ENCODE peak calls at places on chromosome 9, in six cellular contexts. One of them, this sample, is unnamed.

GRCh38 chr9:136587944-136588662 is 42.3 kb upstream of the NOTCH1 start:
- DNase-seq in effector CD4-positive, alpha-beta T cell: no peak
- DNase-seq in heart right ventricle: peak
- DNase-seq in activated T-cell treated with anti-CD3 and anti-CD28 coated beads, Interleukin-2, amount 50 U/mL, for 24 hours: no peak
- DNase-seq in endothelial cell: peak
- DNase-seq in cardiac fibroblast: peak
- DNase-seq in this sample: peak

GRCh38 chr9:33287087-33287490 is 3.2 kb upstream of the NFX1 start:
- DNase-seq in effector CD4-positive, alpha-beta T cell: peak
- DNase-seq in heart right ventricle: peak
- DNase-seq in activated T-cell treated with anti-CD3 and anti-CD28 coated beads, Interleukin-2, amount 50 U/mL, for 24 hours: peak
- DNase-seq in endothelial cell: peak
- DNase-seq in cardiac fibroblast: peak
- DNase-seq in this sample: peak

GRCh38 chr9:14248149-14248548 is 65.8 kb downstream of the NFIB start:
- DNase-seq in effector CD4-positive, alpha-beta T cell: no peak
- DNase-seq in heart right ventricle: no peak
- DNase-seq in activated T-cell treated with anti-CD3 and anti-CD28 coated beads, Interleukin-2, amount 50 U/mL, for 24 hours: no peak
- DNase-seq in endothelial cell: no peak
- DNase-seq in cardiac fibroblast: no peak
- DNase-seq in this sample: no peak

GRCh38 chr9:706606-707451 is 134.7 kb upstream of the DMRT1 start:
- DNase-seq in effector CD4-positive, alpha-beta T cell: no peak
- DNase-seq in heart right ventricle: peak
- DNase-seq in activated T-cell treated with anti-CD3 and anti-CD28 coated beads, Interleukin-2, amount 50 U/mL, for 24 hours: peak
- DNase-seq in endothelial cell: peak
- DNase-seq in cardiac fibroblast: peak
- DNase-seq in this sample: peak

GRCh38 chr9:72540348-72540873 is 19.0 kb downstream of the TMC1 start:
- DNase-seq in effector CD4-positive, alpha-beta T cell: no peak
- DNase-seq in heart right ventricle: no peak
- DNase-seq in activated T-cell treated with anti-CD3 and anti-CD28 coated beads, Interleukin-2, amount 50 U/mL, for 24 hours: no peak
- DNase-seq in endothelial cell: no peak
- DNase-seq in cardiac fibroblast: peak
- DNase-seq in this sample: no peak

GRCh38 chr9:123513554-123513953 is 157.6 kb downstream of the CRB2 start:
- DNase-seq in effector CD4-positive, alpha-beta T cell: no peak
- DNase-seq in heart right ventricle: no peak
- DNase-seq in activated T-cell treated with anti-CD3 and anti-CD28 coated beads, Interleukin-2, amount 50 U/mL, for 24 hours: no peak
- DNase-seq in endothelial cell: no peak
- DNase-seq in cardiac fibroblast: no peak
- DNase-seq in this sample: no peak

GRCh38 chr9:94907246-94907936 is 180.9 kb downstream of the AOPEP start:
- DNase-seq in effector CD4-positive, alpha-beta T cell: no peak
- DNase-seq in heart right ventricle: peak
- DNase-seq in activated T-cell treated with anti-CD3 and anti-CD28 coated beads, Interleukin-2, amount 50 U/mL, for 24 hours: no peak
- DNase-seq in endothelial cell: no peak
- DNase-seq in cardiac fibroblast: no peak
- DNase-seq in this sample: no peak

GRCh38 chr9:126615251-126615790 is 1.6 kb downstream of the LMX1B start:
- DNase-seq in effector CD4-positive, alpha-beta T cell: no peak
- DNase-seq in heart right ventricle: no peak
- DNase-seq in activated T-cell treated with anti-CD3 and anti-CD28 coated beads, Interleukin-2, amount 50 U/mL, for 24 hours: no peak
- DNase-seq in endothelial cell: peak
- DNase-seq in cardiac fibroblast: no peak
- DNase-seq in this sample: peak

GRCh38 chr9:120755827-120756434 is 37.3 kb downstream of the FBXW2 start:
- DNase-seq in effector CD4-positive, alpha-beta T cell: peak
- DNase-seq in heart right ventricle: peak
- DNase-seq in activated T-cell treated with anti-CD3 and anti-CD28 coated beads, Interleukin-2, amount 50 U/mL, for 24 hours: peak
- DNase-seq in endothelial cell: peak
- DNase-seq in cardiac fibroblast: peak
- DNase-seq in this sample: peak

GRCh38 chr9:127170652-127171051 is 48.2 kb upstream of the ANGPTL2 start:
- DNase-seq in effector CD4-positive, alpha-beta T cell: no peak
- DNase-seq in heart right ventricle: no peak
- DNase-seq in activated T-cell treated with anti-CD3 and anti-CD28 coated beads, Interleukin-2, amount 50 U/mL, for 24 hours: no peak
- DNase-seq in endothelial cell: no peak
- DNase-seq in cardiac fibroblast: no peak
- DNase-seq in this sample: no peak

GRCh38 chr9:124621371-124622328 is 114.5 kb upstream of the NR5A1 start:
- DNase-seq in effector CD4-positive, alpha-beta T cell: no peak
- DNase-seq in heart right ventricle: no peak
- DNase-seq in activated T-cell treated with anti-CD3 and anti-CD28 coated beads, Interleukin-2, amount 50 U/mL, for 24 hours: no peak
- DNase-seq in endothelial cell: no peak
- DNase-seq in cardiac fibroblast: peak
- DNase-seq in this sample: no peak

GRCh38 chr9:33858346-33858869 is 41.4 kb downstream of the UBE2R2 start:
- DNase-seq in effector CD4-positive, alpha-beta T cell: no peak
- DNase-seq in heart right ventricle: no peak
- DNase-seq in activated T-cell treated with anti-CD3 and anti-CD28 coated beads, Interleukin-2, amount 50 U/mL, for 24 hours: no peak
- DNase-seq in endothelial cell: no peak
- DNase-seq in cardiac fibroblast: peak
- DNase-seq in this sample: no peak

GRCh38 chr9:89274838-89275237 is 36.2 kb upstream of the CKS2 start:
- DNase-seq in effector CD4-positive, alpha-beta T cell: no peak
- DNase-seq in heart right ventricle: no peak
- DNase-seq in activated T-cell treated with anti-CD3 and anti-CD28 coated beads, Interleukin-2, amount 50 U/mL, for 24 hours: no peak
- DNase-seq in endothelial cell: no peak
- DNase-seq in cardiac fibroblast: peak
- DNase-seq in this sample: no peak

GRCh38 chr9:95018099-95018927 is 291.8 kb downstream of the AOPEP start:
- DNase-seq in effector CD4-positive, alpha-beta T cell: no peak
- DNase-seq in heart right ventricle: peak
- DNase-seq in activated T-cell treated with anti-CD3 and anti-CD28 coated beads, Interleukin-2, amount 50 U/mL, for 24 hours: no peak
- DNase-seq in endothelial cell: no peak
- DNase-seq in cardiac fibroblast: peak
- DNase-seq in this sample: no peak

GRCh38 chr9:82062245-82062644 is 73.7 kb downstream of the SPATA31D1 start:
- DNase-seq in effector CD4-positive, alpha-beta T cell: no peak
- DNase-seq in heart right ventricle: no peak
- DNase-seq in activated T-cell treated with anti-CD3 and anti-CD28 coated beads, Interleukin-2, amount 50 U/mL, for 24 hours: no peak
- DNase-seq in endothelial cell: no peak
- DNase-seq in cardiac fibroblast: no peak
- DNase-seq in this sample: no peak

GRCh38 chr9:90259302-90260246 is 383.1 kb downstream of the DIRAS2 start:
- DNase-seq in effector CD4-positive, alpha-beta T cell: no peak
- DNase-seq in heart right ventricle: no peak
- DNase-seq in activated T-cell treated with anti-CD3 and anti-CD28 coated beads, Interleukin-2, amount 50 U/mL, for 24 hours: no peak
- DNase-seq in endothelial cell: no peak
- DNase-seq in cardiac fibroblast: no peak
- DNase-seq in this sample: no peak

GRCh38 chr9:34623386-34624235 is 3.3 kb upstream of the DCTN3 start:
- DNase-seq in effector CD4-positive, alpha-beta T cell: no peak
- DNase-seq in heart right ventricle: no peak
- DNase-seq in activated T-cell treated with anti-CD3 and anti-CD28 coated beads, Interleukin-2, amount 50 U/mL, for 24 hours: no peak
- DNase-seq in endothelial cell: no peak
- DNase-seq in cardiac fibroblast: no peak
- DNase-seq in this sample: no peak

GRCh38 chr9:32502459-32502858 is 23.5 kb downstream of the RIGI start:
- DNase-seq in effector CD4-positive, alpha-beta T cell: no peak
- DNase-seq in heart right ventricle: no peak
- DNase-seq in activated T-cell treated with anti-CD3 and anti-CD28 coated beads, Interleukin-2, amount 50 U/mL, for 24 hours: no peak
- DNase-seq in endothelial cell: no peak
- DNase-seq in cardiac fibroblast: peak
- DNase-seq in this sample: no peak

GRCh38 chr9:98190757-98191105 is 1.7 kb downstream of the CORO2A start:
- DNase-seq in effector CD4-positive, alpha-beta T cell: no peak
- DNase-seq in heart right ventricle: no peak
- DNase-seq in activated T-cell treated with anti-CD3 and anti-CD28 coated beads, Interleukin-2, amount 50 U/mL, for 24 hours: no peak
- DNase-seq in endothelial cell: no peak
- DNase-seq in cardiac fibroblast: no peak
- DNase-seq in this sample: no peak

GRCh38 chr9:22084336-22085035 is 75.4 kb upstream of the CDKN2B start:
- DNase-seq in effector CD4-positive, alpha-beta T cell: no peak
- DNase-seq in heart right ventricle: no peak
- DNase-seq in activated T-cell treated with anti-CD3 and anti-CD28 coated beads, Interleukin-2, amount 50 U/mL, for 24 hours: no peak
- DNase-seq in endothelial cell: no peak
- DNase-seq in cardiac fibroblast: peak
- DNase-seq in this sample: no peak

GRCh38 chr9:22228542-22228941 is 218.1 kb upstream of the DMRTA1 start:
- DNase-seq in effector CD4-positive, alpha-beta T cell: no peak
- DNase-seq in heart right ventricle: no peak
- DNase-seq in activated T-cell treated with anti-CD3 and anti-CD28 coated beads, Interleukin-2, amount 50 U/mL, for 24 hours: no peak
- DNase-seq in endothelial cell: no peak
- DNase-seq in cardiac fibroblast: peak
- DNase-seq in this sample: no peak

GRCh38 chr9:17810728-17811634 is 232.1 kb downstream of the SH3GL2 start:
- DNase-seq in effector CD4-positive, alpha-beta T cell: no peak
- DNase-seq in heart right ventricle: peak
- DNase-seq in activated T-cell treated with anti-CD3 and anti-CD28 coated beads, Interleukin-2, amount 50 U/mL, for 24 hours: no peak
- DNase-seq in endothelial cell: peak
- DNase-seq in cardiac fibroblast: peak
- DNase-seq in this sample: peak

GRCh38 chr9:100774962-100775361 is 197.1 kb downstream of the CAVIN4 start:
- DNase-seq in effector CD4-positive, alpha-beta T cell: no peak
- DNase-seq in heart right ventricle: no peak
- DNase-seq in activated T-cell treated with anti-CD3 and anti-CD28 coated beads, Interleukin-2, amount 50 U/mL, for 24 hours: no peak
- DNase-seq in endothelial cell: no peak
- DNase-seq in cardiac fibroblast: no peak
- DNase-seq in this sample: no peak

GRCh38 chr9:9790216-9790872 is 822.5 kb downstream of the PTPRD start:
- DNase-seq in effector CD4-positive, alpha-beta T cell: no peak
- DNase-seq in heart right ventricle: no peak
- DNase-seq in activated T-cell treated with anti-CD3 and anti-CD28 coated beads, Interleukin-2, amount 50 U/mL, for 24 hours: no peak
- DNase-seq in endothelial cell: peak
- DNase-seq in cardiac fibroblast: peak
- DNase-seq in this sample: peak

GRCh38 chr9:37521111-37521510 is 35.4 kb downstream of the POLR1E start:
- DNase-seq in effector CD4-positive, alpha-beta T cell: no peak
- DNase-seq in heart right ventricle: no peak
- DNase-seq in activated T-cell treated with anti-CD3 and anti-CD28 coated beads, Interleukin-2, amount 50 U/mL, for 24 hours: no peak
- DNase-seq in endothelial cell: no peak
- DNase-seq in cardiac fibroblast: no peak
- DNase-seq in this sample: no peak

GRCh38 chr9:92044945-92045344 is 70.3 kb downstream of the SPTLC1 start:
- DNase-seq in effector CD4-positive, alpha-beta T cell: no peak
- DNase-seq in heart right ventricle: no peak
- DNase-seq in activated T-cell treated with anti-CD3 and anti-CD28 coated beads, Interleukin-2, amount 50 U/mL, for 24 hours: no peak
- DNase-seq in endothelial cell: no peak
- DNase-seq in cardiac fibroblast: no peak
- DNase-seq in this sample: no peak

GRCh38 chr9:100465270-100465669 is 7.7 kb upstream of the TMEFF1 start:
- DNase-seq in effector CD4-positive, alpha-beta T cell: no peak
- DNase-seq in heart right ventricle: no peak
- DNase-seq in activated T-cell treated with anti-CD3 and anti-CD28 coated beads, Interleukin-2, amount 50 U/mL, for 24 hours: no peak
- DNase-seq in endothelial cell: no peak
- DNase-seq in cardiac fibroblast: no peak
- DNase-seq in this sample: no peak

GRCh38 chr9:114769664-114770063 is 36.2 kb downstream of the TNFSF15 start:
- DNase-seq in effector CD4-positive, alpha-beta T cell: no peak
- DNase-seq in heart right ventricle: no peak
- DNase-seq in activated T-cell treated with anti-CD3 and anti-CD28 coated beads, Interleukin-2, amount 50 U/mL, for 24 hours: no peak
- DNase-seq in endothelial cell: no peak
- DNase-seq in cardiac fibroblast: peak
- DNase-seq in this sample: no peak

GRCh38 chr9:92245005-92245797 is 48.3 kb downstream of the IARS1 start:
- DNase-seq in effector CD4-positive, alpha-beta T cell: no peak
- DNase-seq in heart right ventricle: no peak
- DNase-seq in activated T-cell treated with anti-CD3 and anti-CD28 coated beads, Interleukin-2, amount 50 U/mL, for 24 hours: no peak
- DNase-seq in endothelial cell: no peak
- DNase-seq in cardiac fibroblast: peak
- DNase-seq in this sample: no peak

GRCh38 chr9:121736147-121736721 is 84.8 kb downstream of the DAB2IP start:
- DNase-seq in effector CD4-positive, alpha-beta T cell: no peak
- DNase-seq in heart right ventricle: peak
- DNase-seq in activated T-cell treated with anti-CD3 and anti-CD28 coated beads, Interleukin-2, amount 50 U/mL, for 24 hours: no peak
- DNase-seq in endothelial cell: peak
- DNase-seq in cardiac fibroblast: no peak
- DNase-seq in this sample: peak

GRCh38 chr9:33932078-33932807 is 115.3 kb downstream of the UBE2R2 start:
- DNase-seq in effector CD4-positive, alpha-beta T cell: no peak
- DNase-seq in heart right ventricle: no peak
- DNase-seq in activated T-cell treated with anti-CD3 and anti-CD28 coated beads, Interleukin-2, amount 50 U/mL, for 24 hours: no peak
- DNase-seq in endothelial cell: no peak
- DNase-seq in cardiac fibroblast: no peak
- DNase-seq in this sample: no peak

GRCh38 chr9:18824095-18824666 is 208.8 kb downstream of the SAXO1 start:
- DNase-seq in effector CD4-positive, alpha-beta T cell: no peak
- DNase-seq in heart right ventricle: no peak
- DNase-seq in activated T-cell treated with anti-CD3 and anti-CD28 coated beads, Interleukin-2, amount 50 U/mL, for 24 hours: no peak
- DNase-seq in endothelial cell: no peak
- DNase-seq in cardiac fibroblast: peak
- DNase-seq in this sample: no peak

GRCh38 chr9:90998573-90998972 is 197.0 kb downstream of the SYK start:
- DNase-seq in effector CD4-positive, alpha-beta T cell: no peak
- DNase-seq in heart right ventricle: peak
- DNase-seq in activated T-cell treated with anti-CD3 and anti-CD28 coated beads, Interleukin-2, amount 50 U/mL, for 24 hours: no peak
- DNase-seq in endothelial cell: no peak
- DNase-seq in cardiac fibroblast: no peak
- DNase-seq in this sample: no peak

GRCh38 chr9:125748511-125749099 is 1.4 kb downstream of the PBX3 start:
- DNase-seq in effector CD4-positive, alpha-beta T cell: no peak
- DNase-seq in heart right ventricle: no peak
- DNase-seq in activated T-cell treated with anti-CD3 and anti-CD28 coated beads, Interleukin-2, amount 50 U/mL, for 24 hours: no peak
- DNase-seq in endothelial cell: peak
- DNase-seq in cardiac fibroblast: peak
- DNase-seq in this sample: peak

GRCh38 chr9:89351584-89351983 is 33.3 kb downstream of the SECISBP2 start:
- DNase-seq in effector CD4-positive, alpha-beta T cell: no peak
- DNase-seq in heart right ventricle: no peak
- DNase-seq in activated T-cell treated with anti-CD3 and anti-CD28 coated beads, Interleukin-2, amount 50 U/mL, for 24 hours: no peak
- DNase-seq in endothelial cell: no peak
- DNase-seq in cardiac fibroblast: no peak
- DNase-seq in this sample: no peak

GRCh38 chr9:73845539-73845938 is 651.6 kb upstream of the RORB start:
- DNase-seq in effector CD4-positive, alpha-beta T cell: no peak
- DNase-seq in heart right ventricle: no peak
- DNase-seq in activated T-cell treated with anti-CD3 and anti-CD28 coated beads, Interleukin-2, amount 50 U/mL, for 24 hours: no peak
- DNase-seq in endothelial cell: no peak
- DNase-seq in cardiac fibroblast: no peak
- DNase-seq in this sample: no peak

GRCh38 chr9:34332370-34332964 is 3.1 kb downstream of the NUDT2 start:
- DNase-seq in effector CD4-positive, alpha-beta T cell: no peak
- DNase-seq in heart right ventricle: no peak
- DNase-seq in activated T-cell treated with anti-CD3 and anti-CD28 coated beads, Interleukin-2, amount 50 U/mL, for 24 hours: no peak
- DNase-seq in endothelial cell: peak
- DNase-seq in cardiac fibroblast: peak
- DNase-seq in this sample: no peak

GRCh38 chr9:93585695-93586094 is 9.3 kb downstream of the PHF2 start:
- DNase-seq in effector CD4-positive, alpha-beta T cell: no peak
- DNase-seq in heart right ventricle: no peak
- DNase-seq in activated T-cell treated with anti-CD3 and anti-CD28 coated beads, Interleukin-2, amount 50 U/mL, for 24 hours: no peak
- DNase-seq in endothelial cell: no peak
- DNase-seq in cardiac fibroblast: no peak
- DNase-seq in this sample: no peak

GRCh38 chr9:6153425-6153824 is 62.2 kb upstream of the IL33 start:
- DNase-seq in effector CD4-positive, alpha-beta T cell: no peak
- DNase-seq in heart right ventricle: no peak
- DNase-seq in activated T-cell treated with anti-CD3 and anti-CD28 coated beads, Interleukin-2, amount 50 U/mL, for 24 hours: no peak
- DNase-seq in endothelial cell: no peak
- DNase-seq in cardiac fibroblast: peak
- DNase-seq in this sample: no peak

GRCh38 chr9:77978086-77978781 is 53.4 kb downstream of the GNAQ start:
- DNase-seq in effector CD4-positive, alpha-beta T cell: no peak
- DNase-seq in heart right ventricle: no peak
- DNase-seq in activated T-cell treated with anti-CD3 and anti-CD28 coated beads, Interleukin-2, amount 50 U/mL, for 24 hours: no peak
- DNase-seq in endothelial cell: no peak
- DNase-seq in cardiac fibroblast: no peak
- DNase-seq in this sample: no peak